ENCODE peak calls at places on chromosome 19, in six cellular contexts. One of them, this sample, is unnamed.

GRCh38 chr19:3346677-3347353 is 19.6 kb upstream of the NFIC start:
- DNase-seq in amniotic epithelial cell: no peak
- DNase-seq in NCI-H1436: no peak
- DNase-seq in HTR-8/SVneo: no peak
- DNase-seq in AG09319: no peak
- DNase-seq in activated CD4-positive, alpha-beta T cell treated with anti-CD3 and anti-CD28 coated beads, Interleukin-2, amount 50 U/mL, for 1 hour: no peak
- DNase-seq in this sample: no peak

GRCh38 chr19:44890366-44891015 is 563 bp upstream of the TOMM40 start:
- DNase-seq in amniotic epithelial cell: peak; percentile 100
- DNase-seq in NCI-H1436: peak; percentile 100
- DNase-seq in HTR-8/SVneo: peak; percentile 99
- DNase-seq in AG09319: peak; percentile 95
- DNase-seq in activated CD4-positive, alpha-beta T cell treated with anti-CD3 and anti-CD28 coated beads, Interleukin-2, amount 50 U/mL, for 1 hour: peak; percentile 100
- DNase-seq in this sample: peak; percentile 100

GRCh38 chr19:4015705-4016402 is 8.3 kb downstream of the PIAS4 start:
- DNase-seq in amniotic epithelial cell: peak; percentile 37
- DNase-seq in NCI-H1436: no peak
- DNase-seq in HTR-8/SVneo: no peak
- DNase-seq in AG09319: no peak
- DNase-seq in activated CD4-positive, alpha-beta T cell treated with anti-CD3 and anti-CD28 coated beads, Interleukin-2, amount 50 U/mL, for 1 hour: no peak
- DNase-seq in this sample: no peak

GRCh38 chr19:19597809-19598306 is 20.6 kb downstream of the PBX4 start:
- DNase-seq in amniotic epithelial cell: no peak
- DNase-seq in NCI-H1436: no peak
- DNase-seq in HTR-8/SVneo: no peak
- DNase-seq in AG09319: no peak
- DNase-seq in activated CD4-positive, alpha-beta T cell treated with anti-CD3 and anti-CD28 coated beads, Interleukin-2, amount 50 U/mL, for 1 hour: peak; percentile 41
- DNase-seq in this sample: no peak

GRCh38 chr19:1079566-1080111 is 12.7 kb downstream of the ARHGAP45 start:
- DNase-seq in amniotic epithelial cell: no peak
- DNase-seq in NCI-H1436: no peak
- DNase-seq in HTR-8/SVneo: no peak
- DNase-seq in AG09319: no peak
- DNase-seq in activated CD4-positive, alpha-beta T cell treated with anti-CD3 and anti-CD28 coated beads, Interleukin-2, amount 50 U/mL, for 1 hour: peak; percentile 57
- DNase-seq in this sample: no peak

GRCh38 chr19:39563408-39563807 is 23.4 kb upstream of the EID2 start:
- DNase-seq in amniotic epithelial cell: no peak
- DNase-seq in NCI-H1436: no peak
- DNase-seq in HTR-8/SVneo: no peak
- DNase-seq in AG09319: no peak
- DNase-seq in activated CD4-positive, alpha-beta T cell treated with anti-CD3 and anti-CD28 coated beads, Interleukin-2, amount 50 U/mL, for 1 hour: no peak
- DNase-seq in this sample: no peak

GRCh38 chr19:40444181-40445005 is at the start of gene SERTAD3:
- DNase-seq in amniotic epithelial cell: peak; percentile 86
- DNase-seq in NCI-H1436: peak; percentile 96
- DNase-seq in HTR-8/SVneo: peak; percentile 91
- DNase-seq in AG09319: peak; percentile 87
- DNase-seq in activated CD4-positive, alpha-beta T cell treated with anti-CD3 and anti-CD28 coated beads, Interleukin-2, amount 50 U/mL, for 1 hour: peak; percentile 96
- DNase-seq in this sample: peak; percentile 69

GRCh38 chr19:11535792-11536595 is 2.7 kb upstream of the CNN1 start:
- DNase-seq in amniotic epithelial cell: peak; percentile 74
- DNase-seq in NCI-H1436: peak; percentile 81
- DNase-seq in HTR-8/SVneo: peak; percentile 91
- DNase-seq in AG09319: peak; percentile 71
- DNase-seq in activated CD4-positive, alpha-beta T cell treated with anti-CD3 and anti-CD28 coated beads, Interleukin-2, amount 50 U/mL, for 1 hour: peak; percentile 80
- DNase-seq in this sample: no peak

GRCh38 chr19:7292950-7293794 is 1.0 kb downstream of the INSR start:
- DNase-seq in amniotic epithelial cell: no peak
- DNase-seq in NCI-H1436: no peak
- DNase-seq in HTR-8/SVneo: no peak
- DNase-seq in AG09319: no peak
- DNase-seq in activated CD4-positive, alpha-beta T cell treated with anti-CD3 and anti-CD28 coated beads, Interleukin-2, amount 50 U/mL, for 1 hour: no peak
- DNase-seq in this sample: no peak

GRCh38 chr19:15479391-15480345 is at the start of gene PGLYRP2:
- DNase-seq in amniotic epithelial cell: no peak
- DNase-seq in NCI-H1436: no peak
- DNase-seq in HTR-8/SVneo: no peak
- DNase-seq in AG09319: no peak
- DNase-seq in activated CD4-positive, alpha-beta T cell treated with anti-CD3 and anti-CD28 coated beads, Interleukin-2, amount 50 U/mL, for 1 hour: no peak
- DNase-seq in this sample: no peak

GRCh38 chr19:39997595-39998216 is 846 bp downstream of the ZNF546 start:
- DNase-seq in amniotic epithelial cell: peak; percentile 50
- DNase-seq in NCI-H1436: no peak
- DNase-seq in HTR-8/SVneo: no peak
- DNase-seq in AG09319: no peak
- DNase-seq in activated CD4-positive, alpha-beta T cell treated with anti-CD3 and anti-CD28 coated beads, Interleukin-2, amount 50 U/mL, for 1 hour: no peak
- DNase-seq in this sample: no peak

GRCh38 chr19:18173572-18174294 is at the start of gene IFI30:
- DNase-seq in amniotic epithelial cell: no peak
- DNase-seq in NCI-H1436: peak; percentile 77
- DNase-seq in HTR-8/SVneo: peak; percentile 80
- DNase-seq in AG09319: no peak
- DNase-seq in activated CD4-positive, alpha-beta T cell treated with anti-CD3 and anti-CD28 coated beads, Interleukin-2, amount 50 U/mL, for 1 hour: peak; percentile 51
- DNase-seq in this sample: no peak

GRCh38 chr19:17337675-17338439 is 504 bp downstream of the GTPBP3 start:
- DNase-seq in amniotic epithelial cell: no peak
- DNase-seq in NCI-H1436: no peak
- DNase-seq in HTR-8/SVneo: no peak
- DNase-seq in AG09319: no peak
- DNase-seq in activated CD4-positive, alpha-beta T cell treated with anti-CD3 and anti-CD28 coated beads, Interleukin-2, amount 50 U/mL, for 1 hour: peak; percentile 32
- DNase-seq in this sample: no peak

GRCh38 chr19:2469102-2469914 is 6.6 kb upstream of the GADD45B start:
- DNase-seq in amniotic epithelial cell: peak; percentile 53
- DNase-seq in NCI-H1436: no peak
- DNase-seq in HTR-8/SVneo: peak; percentile 71
- DNase-seq in AG09319: no peak
- DNase-seq in activated CD4-positive, alpha-beta T cell treated with anti-CD3 and anti-CD28 coated beads, Interleukin-2, amount 50 U/mL, for 1 hour: no peak
- DNase-seq in this sample: no peak

GRCh38 chr19:18875726-18876125 is 20.2 kb downstream of the CERS1 start:
- DNase-seq in amniotic epithelial cell: peak; percentile 57
- DNase-seq in NCI-H1436: no peak
- DNase-seq in HTR-8/SVneo: no peak
- DNase-seq in AG09319: no peak
- DNase-seq in activated CD4-positive, alpha-beta T cell treated with anti-CD3 and anti-CD28 coated beads, Interleukin-2, amount 50 U/mL, for 1 hour: no peak
- DNase-seq in this sample: no peak

GRCh38 chr19:19342086-19343015 is 21.7 kb downstream of the MAU2 start:
- DNase-seq in amniotic epithelial cell: peak; percentile 61
- DNase-seq in NCI-H1436: no peak
- DNase-seq in HTR-8/SVneo: peak; percentile 74
- DNase-seq in AG09319: no peak
- DNase-seq in activated CD4-positive, alpha-beta T cell treated with anti-CD3 and anti-CD28 coated beads, Interleukin-2, amount 50 U/mL, for 1 hour: no peak
- DNase-seq in this sample: no peak

GRCh38 chr19:1632462-1633268 is 19.8 kb downstream of the TCF3 start:
- DNase-seq in amniotic epithelial cell: no peak
- DNase-seq in NCI-H1436: no peak
- DNase-seq in HTR-8/SVneo: no peak
- DNase-seq in AG09319: no peak
- DNase-seq in activated CD4-positive, alpha-beta T cell treated with anti-CD3 and anti-CD28 coated beads, Interleukin-2, amount 50 U/mL, for 1 hour: no peak
- DNase-seq in this sample: no peak

GRCh38 chr19:50568321-50569022 is at the start of gene LRRC4B:
- DNase-seq in amniotic epithelial cell: no peak
- DNase-seq in NCI-H1436: no peak
- DNase-seq in HTR-8/SVneo: peak; percentile 41
- DNase-seq in AG09319: no peak
- DNase-seq in activated CD4-positive, alpha-beta T cell treated with anti-CD3 and anti-CD28 coated beads, Interleukin-2, amount 50 U/mL, for 1 hour: no peak
- DNase-seq in this sample: no peak

GRCh38 chr19:7815325-7815724 is 14.7 kb upstream of the EVI5L start:
- DNase-seq in amniotic epithelial cell: no peak
- DNase-seq in NCI-H1436: no peak
- DNase-seq in HTR-8/SVneo: no peak
- DNase-seq in AG09319: no peak
- DNase-seq in activated CD4-positive, alpha-beta T cell treated with anti-CD3 and anti-CD28 coated beads, Interleukin-2, amount 50 U/mL, for 1 hour: no peak
- DNase-seq in this sample: no peak

GRCh38 chr19:49362926-49363264 is 679 bp upstream of the TEAD2 start:
- DNase-seq in amniotic epithelial cell: peak; percentile 24
- DNase-seq in NCI-H1436: no peak
- DNase-seq in HTR-8/SVneo: peak; percentile 29
- DNase-seq in AG09319: no peak
- DNase-seq in activated CD4-positive, alpha-beta T cell treated with anti-CD3 and anti-CD28 coated beads, Interleukin-2, amount 50 U/mL, for 1 hour: no peak
- DNase-seq in this sample: no peak

GRCh38 chr19:33756177-33756576 is 40.5 kb upstream of the KCTD15 start:
- DNase-seq in amniotic epithelial cell: no peak
- DNase-seq in NCI-H1436: no peak
- DNase-seq in HTR-8/SVneo: no peak
- DNase-seq in AG09319: no peak
- DNase-seq in activated CD4-positive, alpha-beta T cell treated with anti-CD3 and anti-CD28 coated beads, Interleukin-2, amount 50 U/mL, for 1 hour: no peak
- DNase-seq in this sample: no peak

GRCh38 chr19:532578-533484 is 1.3 kb downstream of the CDC34 start:
- DNase-seq in amniotic epithelial cell: peak; percentile 65
- DNase-seq in NCI-H1436: no peak
- DNase-seq in HTR-8/SVneo: no peak
- DNase-seq in AG09319: no peak
- DNase-seq in activated CD4-positive, alpha-beta T cell treated with anti-CD3 and anti-CD28 coated beads, Interleukin-2, amount 50 U/mL, for 1 hour: peak; percentile 40
- DNase-seq in this sample: no peak

GRCh38 chr19:53977991-53978731 is 13.3 kb upstream of the CACNG6 start:
- DNase-seq in amniotic epithelial cell: peak; percentile 97
- DNase-seq in NCI-H1436: no peak
- DNase-seq in HTR-8/SVneo: peak; percentile 97
- DNase-seq in AG09319: peak; percentile 52
- DNase-seq in activated CD4-positive, alpha-beta T cell treated with anti-CD3 and anti-CD28 coated beads, Interleukin-2, amount 50 U/mL, for 1 hour: no peak
- DNase-seq in this sample: no peak

GRCh38 chr19:49145485-49146407 is 9.4 kb downstream of the HRC start:
- DNase-seq in amniotic epithelial cell: peak; percentile 73
- DNase-seq in NCI-H1436: peak; percentile 82
- DNase-seq in HTR-8/SVneo: peak; percentile 64
- DNase-seq in AG09319: no peak
- DNase-seq in activated CD4-positive, alpha-beta T cell treated with anti-CD3 and anti-CD28 coated beads, Interleukin-2, amount 50 U/mL, for 1 hour: peak; percentile 78
- DNase-seq in this sample: no peak

GRCh38 chr19:35991731-35992450 is 3.1 kb upstream of the SDHAF1 start:
- DNase-seq in amniotic epithelial cell: peak; percentile 59
- DNase-seq in NCI-H1436: no peak
- DNase-seq in HTR-8/SVneo: no peak
- DNase-seq in AG09319: no peak
- DNase-seq in activated CD4-positive, alpha-beta T cell treated with anti-CD3 and anti-CD28 coated beads, Interleukin-2, amount 50 U/mL, for 1 hour: no peak
- DNase-seq in this sample: no peak

GRCh38 chr19:40322271-40322610 is 26.0 kb downstream of the C19orf47 start:
- DNase-seq in amniotic epithelial cell: no peak
- DNase-seq in NCI-H1436: no peak
- DNase-seq in HTR-8/SVneo: peak; percentile 22
- DNase-seq in AG09319: no peak
- DNase-seq in activated CD4-positive, alpha-beta T cell treated with anti-CD3 and anti-CD28 coated beads, Interleukin-2, amount 50 U/mL, for 1 hour: no peak
- DNase-seq in this sample: no peak

GRCh38 chr19:39941151-39941550 is 6.7 kb upstream of the FCGBP start:
- DNase-seq in amniotic epithelial cell: no peak
- DNase-seq in NCI-H1436: no peak
- DNase-seq in HTR-8/SVneo: no peak
- DNase-seq in AG09319: no peak
- DNase-seq in activated CD4-positive, alpha-beta T cell treated with anti-CD3 and anti-CD28 coated beads, Interleukin-2, amount 50 U/mL, for 1 hour: no peak
- DNase-seq in this sample: no peak

GRCh38 chr19:31054430-31054829 is 294.8 kb downstream of the TSHZ3 start:
- DNase-seq in amniotic epithelial cell: peak; percentile 47
- DNase-seq in NCI-H1436: no peak
- DNase-seq in HTR-8/SVneo: peak; percentile 41
- DNase-seq in AG09319: peak; percentile 23
- DNase-seq in activated CD4-positive, alpha-beta T cell treated with anti-CD3 and anti-CD28 coated beads, Interleukin-2, amount 50 U/mL, for 1 hour: peak; percentile 27
- DNase-seq in this sample: no peak